ENCODE peak calls at places on chromosome 19, in four cellular contexts. O is HFF-Myc, A is Peyer's patch, X is adrenal gland. L is an unnamed sample.
A peak's percentile ranks its signal among the peaks of the same experiment; 100 is the strongest.

GRCh38 chr19:15759962-15760565 is 22.3 kb downstream of the OR10H3 start:
- DNase-seq in X (no peak), A (no peak), O (no peak), L (no peak)

GRCh38 chr19:34350161-34350561 is 14.8 kb upstream of the GPI start:
- DNase-seq in O (no peak), A (peak; percentile 69), X (no peak), L (no peak)

GRCh38 chr19:13929340-13929739 is 8.9 kb downstream of the PODNL1 start:
- DNase-seq in X (no peak), A (no peak), O (no peak), L (no peak)

GRCh38 chr19:17605761-17606745 is 50.6 kb downstream of the COLGALT1 start:
- DNase-seq in X (peak; percentile 65), O (peak; percentile 46), A (peak; percentile 91), L (peak; percentile 58)

GRCh38 chr19:29942404-29943261 is 594 bp downstream of the URI1 start:
- DNase-seq in A (peak; percentile 90), X (peak; percentile 62), O (no peak), L (peak; percentile 30)

GRCh38 chr19:23914402-23915286 is at the start of gene ZNF726:
- DNase-seq in O (peak; percentile 63), A (peak; percentile 93), X (peak; percentile 77), L (peak; percentile 28)

GRCh38 chr19:17075860-17076538 is 422 bp downstream of the MYO9B start:
- DNase-seq in O (no peak), X (no peak), A (peak; percentile 80), L (no peak)

GRCh38 chr19:49432141-49433073 is 7.2 kb downstream of the GFY start:
- DNase-seq in X (no peak), O (no peak), A (no peak), L (no peak)

GRCh38 chr19:17687857-17688784 is at the start of gene UNC13A:
- DNase-seq in X (peak; percentile 71), A (no peak), O (no peak), L (peak; percentile 86)

GRCh38 chr19:18798384-18799352 is 7.6 kb upstream of the COMP start:
- DNase-seq in X (no peak), A (no peak), O (no peak), L (no peak)

GRCh38 chr19:3493651-3494050 is 6.8 kb downstream of the DOHH start:
- DNase-seq in O (no peak), A (no peak), X (no peak), L (no peak)

GRCh38 chr19:1236566-1236965 is 1.2 kb downstream of the CBARP start:
- DNase-seq in A (no peak), X (no peak), O (no peak), L (no peak)

GRCh38 chr19:16678498-16678897 is 17.6 kb downstream of the TMEM38A start:
- DNase-seq in A (no peak), X (no peak), O (no peak), L (no peak)

GRCh38 chr19:48390188-48391099 is 907 bp downstream of the KDELR1 start:
- DNase-seq in A (peak; percentile 79), X (peak; percentile 67), O (no peak), L (peak; percentile 82)

GRCh38 chr19:28940751-28941500 is 272.0 kb downstream of the UQCRFS1 start:
- DNase-seq in O (no peak), X (no peak), A (no peak), L (no peak)

GRCh38 chr19:55216461-55217198 is 7.3 kb upstream of the PTPRH start:
- DNase-seq in X (peak; percentile 93), O (peak; percentile 98), A (peak; percentile 91), L (peak; percentile 89)

GRCh38 chr19:29926031-29926430 is 16.0 kb upstream of the URI1 start:
- DNase-seq in O (no peak), A (no peak), X (no peak), L (no peak)

GRCh38 chr19:18379803-18380747 is 5.9 kb upstream of the GDF15 start:
- DNase-seq in O (peak; percentile 81), A (peak; percentile 90), X (peak; percentile 88), L (no peak)

GRCh38 chr19:51965583-51965982 is 21.1 kb downstream of the ZNF350 start:
- DNase-seq in O (no peak), A (no peak), X (no peak), L (no peak)

GRCh38 chr19:43464089-43464775 is 1.2 kb downstream of the LYPD3 start:
- DNase-seq in O (no peak), A (peak; percentile 89), X (peak; percentile 81), L (peak; percentile 42)

GRCh38 chr19:35153701-35154534 is 617 bp upstream of the FXYD5 start:
- DNase-seq in X (no peak), A (peak; percentile 79), O (no peak), L (peak; percentile 56)

GRCh38 chr19:47275866-47276461 is 1.3 kb downstream of the INAFM1 start:
- DNase-seq in X (peak; percentile 73), O (no peak), A (no peak), L (no peak)

GRCh38 chr19:44499559-44499958 is 763 bp downstream of the ZNF180 start:
- DNase-seq in O (no peak), X (no peak), A (no peak), L (no peak)

GRCh38 chr19:38394488-38394887 is 6.0 kb downstream of the SPRED3 start:
- DNase-seq in A (peak; percentile 59), X (no peak), O (no peak), L (no peak)

GRCh38 chr19:11806354-11807098 is 7.5 kb upstream of the ZNF440 start:
- DNase-seq in A (no peak), O (no peak), X (no peak), L (no peak)

GRCh38 chr19:38251564-38252051 is 4.6 kb downstream of the PPP1R14A start:
- DNase-seq in X (peak; percentile 53), A (no peak), O (no peak), L (no peak)

GRCh38 chr19:44758596-44758995 is 10.1 kb downstream of the BCL3 start:
- DNase-seq in X (no peak), A (no peak), O (no peak), L (no peak)

GRCh38 chr19:55676384-55676783 is 1.4 kb downstream of the EPN1 start:
- DNase-seq in O (no peak), X (no peak), A (peak; percentile 70), L (no peak)

GRCh38 chr19:7885818-7886217 is 2.5 kb upstream of the LRRC8E start:
- DNase-seq in O (no peak), A (no peak), X (no peak), L (no peak)

GRCh38 chr19:7879102-7879770 is 5.0 kb upstream of the PRR36 start:
- DNase-seq in X (no peak), O (no peak), A (no peak), L (no peak)

GRCh38 chr19:7883796-7884570 is 4.3 kb upstream of the LRRC8E start:
- DNase-seq in A (no peak), X (no peak), O (no peak), L (no peak)

GRCh38 chr19:7881910-7882309 is 6.4 kb upstream of the LRRC8E start:
- DNase-seq in O (no peak), X (no peak), A (no peak), L (no peak)

DNA sequence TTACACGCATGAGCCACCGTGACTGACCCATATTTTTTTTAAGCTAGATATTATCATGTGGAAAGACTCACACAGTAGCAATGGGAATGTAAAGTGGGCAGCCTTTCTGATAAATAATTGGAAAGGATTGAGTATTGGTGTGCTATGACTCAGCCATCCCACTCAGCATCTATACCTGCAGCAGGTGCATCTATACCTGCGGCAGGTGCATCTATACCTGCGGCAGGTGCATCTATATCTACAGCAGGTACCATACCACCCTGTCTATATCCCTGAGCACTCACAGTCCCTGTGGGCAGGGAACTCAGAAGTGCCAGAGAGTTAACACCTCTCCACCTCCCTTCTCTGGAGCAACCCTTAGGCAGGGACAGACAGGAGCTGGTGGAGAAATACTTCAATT is 5.2 kb upstream of the LRRC8E start:
- DNase-seq in O (no peak), X (no peak), A (no peak), L (no peak)
- TF ChIP-seq CTCF in O (no peak), X (no peak), A (no peak), L (no peak)

GRCh38 chr19:4909172-4909896 is at the start of gene UHRF1:
- DNase-seq in O (no peak), X (no peak), A (no peak), L (no peak)

GRCh38 chr19:4904481-4904880 is 1.8 kb upstream of the ARRDC5 start:
- DNase-seq in A (no peak), X (no peak), O (no peak), L (no peak)

GRCh38 chr19:4908781-4909171 is 525 bp upstream of the UHRF1 start:
- DNase-seq in O (no peak), X (no peak), A (no peak), L (no peak)

GRCh38 chr19:4908311-4908710 is 990 bp upstream of the UHRF1 start:
- DNase-seq in X (no peak), O (no peak), A (no peak), L (no peak)

GRCh38 chr19:4906963-4907362 is 2.3 kb upstream of the UHRF1 start:
- DNase-seq in X (no peak), O (no peak), A (no peak), L (no peak)
- TF ChIP-seq CTCF in X (no peak), O (no peak), A (no peak), L (no peak)

GRCh38 chr19:42421591-42422031 is 5.6 kb downstream of the LIPE start:
- DNase-seq in X (peak; percentile 89), A (peak; percentile 78), O (no peak), L (no peak)

GRCh38 chr19:42421101-42421500 is 6.1 kb downstream of the LIPE start:
- DNase-seq in X (no peak), O (no peak), A (no peak), L (no peak)

GRCh38 chr19:42419309-42419708 is 7.9 kb downstream of the LIPE start:
- DNase-seq in X (no peak), A (no peak), O (no peak), L (no peak)

GRCh38 chr19:42422092-42422575 is 5.1 kb downstream of the LIPE start:
- DNase-seq in O (no peak), A (no peak), X (no peak), L (no peak)

DNA sequence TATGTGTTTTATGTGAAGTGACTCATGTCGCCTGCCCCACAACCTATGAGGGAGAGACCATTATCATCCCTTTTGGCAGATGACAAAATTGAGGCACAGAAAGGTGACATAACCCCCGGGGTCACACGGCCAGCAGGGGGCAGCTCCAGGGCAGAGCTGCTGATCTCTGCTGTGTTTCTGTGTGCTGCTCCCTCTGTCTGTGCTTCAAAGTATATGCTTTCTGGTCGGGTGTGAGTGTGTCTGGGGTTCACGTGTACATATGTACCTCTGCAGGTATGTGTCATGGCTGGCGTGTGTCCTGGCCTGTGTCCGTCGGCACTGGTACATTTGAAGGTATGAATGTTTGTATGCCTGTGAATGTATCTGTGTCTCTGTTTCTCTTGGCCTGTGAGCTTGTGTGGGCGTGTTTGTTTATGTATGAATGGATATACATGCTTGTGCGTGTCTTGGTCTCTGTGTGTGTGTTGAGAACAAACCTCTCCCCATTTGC is 7.1 kb downstream of the LIPE start:
- DNase-seq in A (peak; percentile 88), X (no peak), O (no peak), L (no peak)
- TF ChIP-seq CTCF in A (peak; percentile 89), X (peak; percentile 14), O (peak; percentile 81), L (peak; percentile 32)

DNA sequence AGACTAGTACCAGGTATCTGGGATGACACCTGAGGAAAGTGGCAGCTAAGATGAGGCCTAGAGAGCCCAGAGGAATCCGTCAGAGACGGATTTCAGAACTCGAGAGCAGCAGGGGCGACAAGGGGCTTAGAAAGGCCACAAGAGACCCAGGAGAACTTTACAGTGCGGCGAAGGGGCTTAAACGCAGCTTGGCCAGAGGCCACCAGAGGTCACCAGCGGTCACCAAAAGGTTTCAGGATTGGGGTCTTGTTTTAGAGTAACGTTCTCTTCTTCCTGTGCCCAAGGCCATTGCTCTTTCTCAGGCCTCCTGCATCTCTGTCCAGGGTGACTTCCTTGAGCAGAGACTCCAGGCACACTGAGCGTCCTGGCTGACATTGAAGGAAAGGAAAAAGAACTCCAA is 2.2 kb downstream of the ZSCAN22 start:
- DNase-seq in O (no peak), A (no peak), X (no peak), L (no peak)
- TF ChIP-seq CTCF in O (peak; percentile 12), A (no peak), X (no peak), L (no peak)